ENCODE peak calls at places on chromosome 11, in nine cellular contexts. J, V, L, S, H, B, Y, C and A are unnamed samples.

GRCh38 chr11:120632579-120632978 is 121.0 kb downstream of the GRIK4 start:
- DNase-seq in Y (no peak), C (no peak), L (peak), S (no peak), H (no peak), V (no peak), B (no peak), J (no peak), A (no peak)

GRCh38 chr11:76623171-76623883 is 47.2 kb downstream of the LRRC32 start:
- DNase-seq in S (no peak), J (no peak), B (peak), V (peak), C (peak), L (no peak), Y (no peak), H (no peak), A (no peak)

GRCh38 chr11:93340223-93340622 is 9.7 kb downstream of the DEUP1 start:
- DNase-seq in L (no peak), Y (no peak), J (no peak), H (no peak), S (no peak), V (no peak), B (no peak), C (no peak), A (no peak)

GRCh38 chr11:86916330-86916729 is 38.9 kb downstream of the FZD4 start:
- DNase-seq in L (peak), S (no peak), B (no peak), C (peak), V (peak), H (no peak), Y (peak), J (peak), A (no peak)

GRCh38 chr11:1052133-1053011 is 15.9 kb upstream of the MUC6 start:
- DNase-seq in Y (no peak), J (no peak), S (no peak), L (no peak), C (no peak), V (no peak), H (no peak), B (no peak), A (no peak)

GRCh38 chr11:73317803-73318202 is 9.7 kb downstream of the ARHGEF17 start:
- DNase-seq in B (no peak), J (no peak), V (no peak), C (no peak), L (no peak), S (no peak), Y (no peak), H (no peak), A (no peak)

GRCh38 chr11:27390959-27391326 is 27.9 kb upstream of the CCDC34 start:
- DNase-seq in J (no peak), S (no peak), L (no peak), C (peak), H (no peak), Y (no peak), V (peak), B (no peak), A (no peak)

GRCh38 chr11:41533761-41534160 is 74.3 kb upstream of the LRRC4C start:
- DNase-seq in C (no peak), J (no peak), V (no peak), H (no peak), S (no peak), Y (no peak), B (no peak), L (no peak), A (no peak)

GRCh38 chr11:80383655-80384054 is 942.8 kb upstream of the TENM4 start:
- DNase-seq in B (peak), Y (no peak), L (no peak), C (no peak), J (no peak), S (no peak), H (no peak), V (no peak), A (no peak)

GRCh38 chr11:20000393-20001134 is 159.7 kb downstream of the DBX1 start:
- DNase-seq in V (no peak), L (no peak), Y (no peak), H (no peak), S (peak), B (peak), J (no peak), C (no peak), A (no peak)

GRCh38 chr11:78949976-78950690 is 375.5 kb upstream of the NARS2 start:
- DNase-seq in L (no peak), S (no peak), V (no peak), J (no peak), C (no peak), B (no peak), H (no peak), Y (no peak), A (no peak)

GRCh38 chr11:128291835-128292234 is 295.5 kb downstream of the ETS1 start:
- DNase-seq in B (peak), J (no peak), S (no peak), L (no peak), Y (no peak), H (no peak), C (no peak), V (no peak), A (no peak)

GRCh38 chr11:43830928-43831440 is 49.6 kb upstream of the ALKBH3 start:
- DNase-seq in H (peak), B (peak), C (peak), Y (peak), S (no peak), V (peak), L (peak), J (peak), A (peak)

GRCh38 chr11:69481393-69481844 is at the start of gene LINC01488:
- DNase-seq in H (no peak), S (peak), Y (no peak), J (no peak), V (no peak), C (no peak), L (no peak), B (no peak), A (no peak)

DNA sequence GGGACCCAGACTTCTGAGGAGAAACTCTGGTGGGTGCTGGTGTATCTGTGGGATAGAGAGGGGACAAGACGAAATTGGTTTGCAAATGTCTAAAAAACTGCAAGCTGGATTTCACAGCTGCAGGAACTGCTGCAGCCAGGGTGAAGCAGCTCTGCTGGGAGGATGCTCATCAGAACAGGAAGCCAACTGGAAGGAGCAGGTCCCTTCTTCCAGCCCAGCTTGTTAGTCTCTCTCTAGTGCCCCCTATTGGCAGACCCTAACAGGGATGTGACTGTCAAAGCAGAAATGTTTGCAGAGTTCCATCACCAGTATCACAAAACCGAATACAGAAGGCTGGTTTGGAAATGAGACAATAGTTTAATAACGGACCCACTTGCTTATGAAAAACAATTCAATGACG is 74.8 kb upstream of the SLC22A12 start:
- DNase-seq in J (no peak), B (no peak), Y (no peak), S (no peak), C (no peak), V (no peak), H (no peak), L (no peak), A (no peak)
- TF ChIP-seq CTCF in J (peak), B (peak), Y (no peak), S (no peak), C (peak), V (no peak), H (no peak), L (no peak), A (no peak)

DNA sequence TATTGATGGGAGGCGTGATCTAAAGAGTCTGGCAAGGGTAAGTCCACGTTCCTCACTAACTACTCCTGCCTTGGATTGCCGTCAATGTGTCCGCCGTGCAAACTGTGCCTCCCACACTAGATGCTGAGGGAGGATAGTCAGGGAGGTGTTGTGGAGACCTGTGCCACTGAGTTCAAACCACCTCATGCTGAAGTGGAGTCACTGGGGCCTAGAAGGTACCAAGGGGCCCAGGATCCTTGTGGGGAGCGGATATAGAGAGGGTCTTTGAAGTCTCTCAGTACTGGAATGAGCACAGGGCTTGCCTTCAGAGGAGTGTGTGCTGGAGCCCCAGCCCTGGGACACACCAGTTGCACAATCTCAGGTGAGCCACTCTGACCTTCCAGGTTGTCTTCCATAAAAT is 27.1 kb upstream of the TMPRSS4 start:
- DNase-seq in B (peak), L (no peak), J (no peak), S (no peak), C (no peak), Y (no peak), H (no peak), V (no peak), A (no peak)
- TF ChIP-seq CTCF in B (no peak), L (no peak), J (no peak), S (no peak), C (no peak), Y (no peak), H (no peak), V (no peak), A (no peak)

DNA sequence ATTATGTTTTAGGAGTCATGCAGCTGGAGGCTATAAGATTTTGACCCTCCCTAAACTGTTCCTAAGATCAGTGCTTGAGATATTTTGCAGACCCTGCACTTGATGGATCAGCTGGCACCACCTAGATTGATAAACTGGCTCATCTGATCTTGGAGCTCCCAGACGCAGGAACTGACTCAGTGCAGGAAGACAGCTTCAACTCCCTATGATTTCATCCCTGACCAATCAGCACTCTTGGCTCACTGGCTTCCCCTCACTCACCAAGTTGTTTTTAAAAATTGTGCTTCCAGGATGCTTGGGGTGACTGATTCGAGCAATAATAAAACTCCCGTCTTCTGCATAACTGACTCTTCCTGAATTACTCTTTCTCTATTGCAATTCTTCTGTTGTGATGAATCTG is 637.5 kb upstream of the FAT3 start:
- DNase-seq in H (no peak), B (no peak), V (no peak), Y (no peak), S (no peak), J (no peak), C (no peak), L (no peak), A (no peak)
- TF ChIP-seq CTCF in H (no peak), B (no peak), V (no peak), Y (no peak), S (no peak), J (no peak), C (no peak), L (no peak), A (no peak)

DNA sequence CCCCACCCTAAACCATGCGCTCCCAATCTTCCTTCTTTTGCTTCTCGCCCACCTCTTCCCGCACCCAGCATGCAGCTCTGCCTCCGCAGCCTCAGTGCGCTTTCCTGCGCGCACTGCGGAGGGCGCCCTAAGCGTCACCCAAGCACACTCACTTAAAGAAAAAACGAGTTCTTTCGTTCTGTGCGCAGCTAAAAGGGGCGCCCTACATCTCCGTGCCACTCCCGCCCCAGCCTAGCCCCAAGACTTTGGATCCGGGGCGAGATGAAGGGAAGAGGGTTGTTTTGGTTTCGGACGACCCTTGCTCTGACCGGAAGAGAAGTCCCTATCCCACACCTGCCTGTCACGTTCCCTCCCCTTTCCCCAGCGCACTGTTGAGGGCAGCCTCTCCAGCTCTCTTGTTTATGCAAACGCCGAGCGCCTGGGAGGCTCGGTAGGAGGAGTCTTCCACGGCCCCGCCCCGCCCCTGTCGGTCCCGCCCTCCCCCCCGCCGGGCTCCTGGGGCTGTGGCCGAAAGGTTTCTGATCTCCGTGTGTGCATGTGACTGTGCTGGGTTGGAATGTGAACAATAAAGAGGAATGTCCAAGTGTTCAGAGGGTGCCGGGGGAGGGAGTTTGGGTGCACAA is 5.3 kb downstream of the VSIG2 start:
- DNase-seq in H (peak), Y (peak), J (peak), L (peak), C (peak), S (peak), B (peak), V (peak), A (peak)
- TF ChIP-seq CTCF in H (peak), Y (peak), J (peak), L (peak), C (peak), S (peak), B (peak), V (peak), A (peak)

DNA sequence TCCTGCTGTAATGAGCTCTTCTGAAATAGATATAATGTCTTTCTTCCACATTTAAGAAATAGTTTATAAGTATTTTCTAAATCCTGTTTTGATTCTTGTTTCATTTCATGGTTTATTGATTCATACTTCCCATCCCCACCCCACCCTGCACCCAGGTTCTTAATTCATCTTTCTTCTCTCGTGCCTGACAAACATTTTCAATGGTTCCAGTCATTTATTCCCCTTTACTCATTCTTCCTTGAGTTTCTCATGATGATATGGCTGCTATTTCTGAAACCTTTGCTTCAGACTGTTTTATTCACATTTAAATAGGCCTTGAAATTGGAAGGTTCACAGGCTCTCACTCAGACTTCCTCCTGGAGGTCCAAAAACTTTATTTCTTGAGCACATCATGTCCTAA is 142.9 kb downstream of the SPON1 start:
- DNase-seq in L (no peak), V (no peak), J (no peak), C (no peak), B (no peak), S (no peak), Y (no peak), H (no peak), A (no peak)
- TF ChIP-seq CTCF in L (no peak), V (no peak), J (no peak), C (no peak), B (no peak), S (no peak), Y (no peak), H (no peak), A (no peak)

GRCh38 chr11:96466607-96467006 is 76.8 kb downstream of the JRKL start:
- DNase-seq in Y (no peak), S (no peak), B (no peak), J (no peak), C (no peak), H (no peak), L (no peak), V (no peak), A (no peak)

GRCh38 chr11:96470521-96470920 is 80.7 kb downstream of the JRKL start:
- DNase-seq in C (no peak), B (no peak), J (no peak), S (no peak), L (no peak), H (no peak), Y (no peak), V (no peak), A (no peak)

GRCh38 chr11:96474263-96474662 is 84.5 kb downstream of the JRKL start:
- DNase-seq in Y (no peak), L (no peak), C (no peak), H (no peak), S (no peak), V (no peak), B (no peak), J (no peak), A (no peak)

GRCh38 chr11:96472085-96472484 is 82.3 kb downstream of the JRKL start:
- DNase-seq in S (no peak), L (no peak), Y (no peak), H (no peak), J (no peak), V (no peak), B (no peak), C (no peak), A (no peak)
- TF ChIP-seq CTCF in S (no peak), L (no peak), Y (no peak), H (no peak), J (no peak), V (no peak), B (no peak), C (no peak), A (no peak)

DNA sequence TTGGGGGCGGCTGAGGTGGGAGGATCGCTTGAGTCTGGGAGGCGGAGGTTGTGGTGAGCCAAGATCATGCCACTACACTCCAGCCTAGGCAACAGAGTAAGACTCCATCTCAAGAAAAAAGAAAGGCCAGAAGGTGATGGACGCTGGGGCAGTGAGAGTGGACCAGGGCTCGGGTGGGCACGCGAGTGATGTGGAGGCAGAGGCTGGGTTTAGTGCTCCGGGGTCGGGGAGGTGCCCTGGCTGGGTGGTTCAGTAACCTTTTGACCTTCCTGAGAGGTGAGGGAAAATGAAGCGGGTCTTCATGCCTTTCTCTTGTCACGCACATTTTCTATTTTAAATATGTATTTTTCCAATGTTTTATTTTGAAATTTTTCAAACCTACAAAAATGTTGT is 45.1 kb downstream of the ST14 start:
- DNase-seq in C (no peak), J (no peak), Y (no peak), V (no peak), S (no peak), H (no peak), B (peak), L (no peak), A (no peak)
- TF ChIP-seq CTCF in C (no peak), J (no peak), Y (no peak), V (no peak), S (no peak), H (no peak), B (no peak), L (no peak), A (no peak)

DNA sequence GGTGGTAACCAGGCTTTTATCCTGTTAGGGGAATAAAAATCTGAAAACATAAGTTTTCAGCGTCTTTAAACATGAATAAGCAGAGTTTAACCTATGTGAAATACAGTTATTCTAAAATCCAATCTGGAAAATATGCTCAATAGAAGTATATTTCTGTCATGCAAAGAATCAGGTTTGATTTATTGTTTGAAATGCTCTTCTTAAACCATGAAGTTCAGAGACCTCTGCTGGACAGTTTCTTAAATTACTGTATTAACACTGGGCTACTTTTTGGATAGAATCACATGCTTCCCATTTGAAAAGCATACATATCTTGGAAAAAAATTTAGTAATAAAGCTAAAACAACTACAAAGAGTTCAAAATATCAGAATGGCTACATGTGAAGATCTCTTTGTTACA is 25.4 kb downstream of the APIP start:
- DNase-seq in C (peak), J (peak), Y (peak), H (no peak), V (peak), B (no peak), S (no peak), L (no peak), A (no peak)
- TF ChIP-seq CTCF in C (peak), J (peak), Y (peak), H (peak), V (peak), B (peak), S (peak), L (peak), A (peak)

DNA sequence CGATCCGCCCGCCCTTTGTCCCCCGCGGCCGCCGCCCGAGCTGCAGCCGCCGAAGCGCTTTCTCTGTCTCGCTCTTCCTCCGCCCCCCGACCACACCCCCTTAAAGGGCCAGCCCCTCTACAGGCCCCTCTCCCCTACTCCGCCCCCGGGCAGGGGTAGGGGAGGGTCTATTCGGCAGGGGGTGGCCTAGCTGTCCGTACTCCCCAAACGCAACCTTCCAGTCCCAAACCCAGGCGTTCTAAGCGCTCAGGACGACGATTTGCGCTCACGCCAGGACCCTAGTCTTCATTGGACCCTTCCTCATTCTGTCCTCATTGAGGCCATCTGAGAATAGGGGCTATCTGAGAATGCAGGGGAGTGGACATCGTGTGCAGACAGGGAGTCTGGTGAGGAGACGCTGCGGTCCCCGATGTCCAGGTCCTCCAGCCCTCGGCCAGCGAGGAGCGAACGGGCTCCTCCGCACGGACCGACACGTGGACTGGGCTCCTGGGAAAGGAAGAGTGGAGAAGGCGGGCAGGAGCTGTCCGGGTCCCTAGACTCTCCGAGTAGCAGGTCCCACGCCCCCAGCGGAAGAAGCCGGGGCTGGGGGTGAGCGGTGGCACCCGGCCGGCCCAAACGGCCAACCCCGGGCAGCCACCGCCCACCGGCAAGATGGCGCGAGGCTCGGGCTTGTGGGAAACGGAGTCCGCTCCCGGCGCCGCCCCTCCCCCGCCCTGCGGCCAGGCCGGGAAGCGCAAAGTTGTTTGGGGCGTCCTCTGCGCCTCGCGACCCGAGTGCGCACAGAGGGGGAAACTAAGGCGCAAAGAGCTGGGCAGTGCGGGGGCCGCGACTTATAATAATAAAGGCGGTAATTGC is at the start of gene PPP1R14B:
- DNase-seq in B (peak), Y (peak), L (peak), V (peak), J (no peak), S (peak), C (peak), H (peak), A (peak)
- TF ChIP-seq CTCF in B (peak), Y (no peak), L (no peak), V (peak), J (no peak), S (peak), C (peak), H (no peak), A (no peak)